ENCODE peak calls at places on chromosomes 3 and 15, in six cellular contexts. One of them, this sample, is unnamed.

GRCh38 chr3:155131104-155131503 is 51.0 kb downstream of the MME start:
- DNase-seq in H9: no peak
- DNase-seq in neural progenitor cell: no peak
- DNase-seq in PC-3: no peak
- DNase-seq in SK-N-SH: no peak
- DNase-seq in IMR-90: peak; percentile 92
- DNase-seq in this sample: no peak

GRCh38 chr15:80058044-80058443 is 1.4 kb upstream of the ZFAND6 start:
- DNase-seq in neural progenitor cell: no peak
- DNase-seq in IMR-90: no peak
- DNase-seq in H9: no peak
- DNase-seq in PC-3: no peak
- DNase-seq in SK-N-SH: no peak
- DNase-seq in this sample: no peak

GRCh38 chr15:72284781-72285180 is 12.4 kb upstream of the PARP6 start:
- DNase-seq in H9: no peak
- DNase-seq in neural progenitor cell: no peak
- DNase-seq in PC-3: no peak
- DNase-seq in SK-N-SH: no peak
- DNase-seq in IMR-90: peak; percentile 20
- DNase-seq in this sample: no peak

GRCh38 chr3:136787226-136787793 is 31.6 kb upstream of the SLC35G2 start:
- DNase-seq in PC-3: no peak
- DNase-seq in H9: no peak
- DNase-seq in IMR-90: peak; percentile 45
- DNase-seq in neural progenitor cell: no peak
- DNase-seq in SK-N-SH: no peak
- DNase-seq in this sample: no peak

GRCh38 chr15:75348563-75349350 is 1.9 kb downstream of the NEIL1 start:
- DNase-seq in SK-N-SH: peak; percentile 79
- DNase-seq in H9: peak; percentile 48
- DNase-seq in IMR-90: no peak
- DNase-seq in neural progenitor cell: peak; percentile 43
- DNase-seq in PC-3: no peak
- DNase-seq in this sample: peak; percentile 79

GRCh38 chr15:48190932-48191573 is 412 bp upstream of the CTXN2 start:
- DNase-seq in IMR-90: peak; percentile 72
- DNase-seq in SK-N-SH: peak; percentile 27
- DNase-seq in PC-3: peak; percentile 63
- DNase-seq in H9: peak; percentile 83
- DNase-seq in neural progenitor cell: peak; percentile 94
- DNase-seq in this sample: peak; percentile 90

GRCh38 chr3:64440498-64440897 is 215.2 kb upstream of the PRICKLE2 start:
- DNase-seq in PC-3: peak; percentile 53
- DNase-seq in H9: no peak
- DNase-seq in neural progenitor cell: no peak
- DNase-seq in IMR-90: peak; percentile 91
- DNase-seq in SK-N-SH: no peak
- DNase-seq in this sample: no peak

GRCh38 chr15:70679919-70680231 is 83.5 kb downstream of the UACA start:
- DNase-seq in PC-3: no peak
- DNase-seq in H9: no peak
- DNase-seq in SK-N-SH: no peak
- DNase-seq in neural progenitor cell: no peak
- DNase-seq in IMR-90: no peak
- DNase-seq in this sample: no peak

GRCh38 chr15:71443538-71443937 is 328.3 kb downstream of the THSD4 start:
- DNase-seq in PC-3: peak; percentile 73
- DNase-seq in SK-N-SH: peak; percentile 42
- DNase-seq in H9: peak; percentile 53
- DNase-seq in neural progenitor cell: peak; percentile 68
- DNase-seq in IMR-90: peak; percentile 51
- DNase-seq in this sample: no peak

GRCh38 chr15:77417642-77418041 is 2.3 kb downstream of the PEAK1 start:
- DNase-seq in IMR-90: peak; percentile 9
- DNase-seq in neural progenitor cell: no peak
- DNase-seq in SK-N-SH: no peak
- DNase-seq in H9: no peak
- DNase-seq in PC-3: peak; percentile 22
- DNase-seq in this sample: no peak
- H3K9ac ChIP-seq in IMR-90: peak overlapping the region; percentile 7
- H3K9ac ChIP-seq in neural progenitor cell: no peak overlapping the region
- H3K9ac ChIP-seq in SK-N-SH: peak overlapping the region; percentile 91
- H3K9ac ChIP-seq in H9: no peak overlapping the region
- H3K9ac ChIP-seq in PC-3: no peak overlapping the region
- H3K9ac ChIP-seq in this sample: no peak overlapping the region

DNA sequence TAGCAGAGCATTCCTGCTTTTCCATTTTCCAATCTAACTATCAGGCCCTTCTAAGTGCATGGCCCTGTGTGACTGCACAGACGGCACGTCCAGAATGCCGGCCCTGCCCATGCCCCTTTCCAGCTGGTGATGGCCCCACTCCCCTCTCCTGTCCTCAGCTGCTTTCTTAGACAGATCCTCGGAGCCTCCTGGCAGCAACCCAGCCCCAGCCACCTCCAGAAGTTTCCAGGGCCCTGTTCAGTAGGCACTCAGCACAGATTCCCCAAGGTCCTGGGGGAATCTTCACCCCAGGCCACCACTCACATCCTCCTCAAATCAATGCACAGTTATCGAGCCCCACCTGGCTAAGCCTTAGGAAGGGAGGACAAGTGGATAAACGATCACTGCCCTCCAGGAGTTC is 1.4 kb upstream of the CRABP1 start:
- DNase-seq in H9: no peak
- DNase-seq in PC-3: no peak
- DNase-seq in neural progenitor cell: no peak
- DNase-seq in SK-N-SH: no peak
- DNase-seq in IMR-90: no peak
- DNase-seq in this sample: peak; percentile 37
- TF ChIP-seq CTCF in H9: no peak
- TF ChIP-seq CTCF in PC-3: no peak
- TF ChIP-seq CTCF in neural progenitor cell: no peak
- TF ChIP-seq CTCF in SK-N-SH: no peak
- TF ChIP-seq CTCF in IMR-90: no peak
- TF ChIP-seq CTCF in this sample: no peak

GRCh38 chr15:77391372-77391951 is 28.4 kb downstream of the PEAK1 start:
- DNase-seq in neural progenitor cell: no peak
- DNase-seq in PC-3: no peak
- DNase-seq in IMR-90: no peak
- DNase-seq in SK-N-SH: no peak
- DNase-seq in H9: no peak
- DNase-seq in this sample: no peak

GRCh38 chr15:77392762-77393470 is 27.0 kb downstream of the PEAK1 start:
- DNase-seq in IMR-90: no peak
- DNase-seq in neural progenitor cell: no peak
- DNase-seq in H9: no peak
- DNase-seq in PC-3: no peak
- DNase-seq in SK-N-SH: no peak
- DNase-seq in this sample: peak; percentile 37

GRCh38 chr15:77396692-77397091 is 23.2 kb downstream of the PEAK1 start:
- DNase-seq in SK-N-SH: no peak
- DNase-seq in IMR-90: no peak
- DNase-seq in H9: no peak
- DNase-seq in neural progenitor cell: no peak
- DNase-seq in PC-3: no peak
- DNase-seq in this sample: no peak

GRCh38 chr15:77393471-77393840 is 26.4 kb downstream of the PEAK1 start:
- DNase-seq in IMR-90: peak; percentile 60
- DNase-seq in SK-N-SH: no peak
- DNase-seq in PC-3: no peak
- DNase-seq in neural progenitor cell: no peak
- DNase-seq in H9: no peak
- DNase-seq in this sample: no peak

GRCh38 chr15:77395013-77395774 is 24.7 kb downstream of the PEAK1 start:
- DNase-seq in H9: no peak
- DNase-seq in SK-N-SH: no peak
- DNase-seq in PC-3: no peak
- DNase-seq in IMR-90: no peak
- DNase-seq in neural progenitor cell: no peak
- DNase-seq in this sample: no peak
- H3K9me3 ChIP-seq in H9: no peaks in the 10 kb centered on the region
- H3K9me3 ChIP-seq in SK-N-SH: peaks cover 33% of the 10 kb centered on the region
- H3K9me3 ChIP-seq in PC-3: peaks cover 16% of the 10 kb centered on the region
- H3K9me3 ChIP-seq in IMR-90: peaks cover 6% of the 10 kb centered on the region
- H3K9me3 ChIP-seq in neural progenitor cell: peaks cover 15% of the 10 kb centered on the region
- H3K9me3 ChIP-seq in this sample: peaks cover 3% of the 10 kb centered on the region

GRCh38 chr3:120170223-120170622 is 76.0 kb upstream of the GSK3B start:
- DNase-seq in H9: no peak
- DNase-seq in neural progenitor cell: no peak
- DNase-seq in PC-3: peak; percentile 98
- DNase-seq in IMR-90: peak; percentile 85
- DNase-seq in SK-N-SH: no peak
- DNase-seq in this sample: no peak
- H3K9ac ChIP-seq in H9: no peak overlapping the region
- H3K9ac ChIP-seq in neural progenitor cell: no peak overlapping the region
- H3K9ac ChIP-seq in PC-3: peak overlapping the region; percentile 7
- H3K9ac ChIP-seq in IMR-90: no peak overlapping the region
- H3K9ac ChIP-seq in SK-N-SH: no peak overlapping the region
- H3K9ac ChIP-seq in this sample: no peak overlapping the region

GRCh38 chr3:50617096-50617791 is at the start of gene MAPKAPK3:
- DNase-seq in PC-3: peak; percentile 30
- DNase-seq in IMR-90: no peak
- DNase-seq in H9: no peak
- DNase-seq in neural progenitor cell: peak; percentile 75
- DNase-seq in SK-N-SH: no peak
- DNase-seq in this sample: peak; percentile 90
- TF ChIP-seq CTCF in PC-3: peak; percentile 11
- TF ChIP-seq CTCF in IMR-90: no peak
- TF ChIP-seq CTCF in H9: peak; percentile 19
- TF ChIP-seq CTCF in neural progenitor cell: peak; percentile 6
- TF ChIP-seq CTCF in SK-N-SH: no peak
- TF ChIP-seq CTCF in this sample: no peak

GRCh38 chr3:159257954-159258353 is 456.1 kb downstream of the MFSD1 start:
- DNase-seq in neural progenitor cell: no peak
- DNase-seq in IMR-90: no peak
- DNase-seq in PC-3: no peak
- DNase-seq in H9: no peak
- DNase-seq in SK-N-SH: no peak
- DNase-seq in this sample: no peak
- H3K9me3 ChIP-seq in neural progenitor cell: no peaks in the 10 kb centered on the region
- H3K9me3 ChIP-seq in IMR-90: no peaks in the 10 kb centered on the region
- H3K9me3 ChIP-seq in PC-3: no peaks in the 10 kb centered on the region
- H3K9me3 ChIP-seq in H9: no peaks in the 10 kb centered on the region
- H3K9me3 ChIP-seq in SK-N-SH: no peaks in the 10 kb centered on the region
- H3K9me3 ChIP-seq in this sample: peaks cover under 1% of the 10 kb centered on the region

GRCh38 chr3:16841906-16842709 is 42.6 kb upstream of the PLCL2 start:
- DNase-seq in PC-3: no peak
- DNase-seq in neural progenitor cell: no peak
- DNase-seq in H9: peak; percentile 47
- DNase-seq in IMR-90: no peak
- DNase-seq in SK-N-SH: no peak
- DNase-seq in this sample: peak; percentile 82

GRCh38 chr3:16842710-16843270 is 42.0 kb upstream of the PLCL2 start:
- DNase-seq in H9: no peak
- DNase-seq in neural progenitor cell: no peak
- DNase-seq in SK-N-SH: no peak
- DNase-seq in IMR-90: no peak
- DNase-seq in PC-3: peak; percentile 46
- DNase-seq in this sample: no peak

GRCh38 chr3:16840111-16840444 is 44.7 kb upstream of the PLCL2 start:
- DNase-seq in H9: no peak
- DNase-seq in SK-N-SH: no peak
- DNase-seq in PC-3: peak; percentile 49
- DNase-seq in neural progenitor cell: no peak
- DNase-seq in IMR-90: no peak
- DNase-seq in this sample: no peak

GRCh38 chr3:16839271-16840110 is 45.3 kb upstream of the PLCL2 start:
- DNase-seq in PC-3: no peak
- DNase-seq in IMR-90: no peak
- DNase-seq in H9: no peak
- DNase-seq in neural progenitor cell: peak; percentile 6
- DNase-seq in SK-N-SH: peak; percentile 18
- DNase-seq in this sample: no peak

GRCh38 chr3:16841354-16841753 is 43.4 kb upstream of the PLCL2 start:
- DNase-seq in H9: no peak
- DNase-seq in neural progenitor cell: no peak
- DNase-seq in IMR-90: no peak
- DNase-seq in SK-N-SH: no peak
- DNase-seq in PC-3: no peak
- DNase-seq in this sample: no peak
- H3K9ac ChIP-seq in H9: no peak overlapping the region
- H3K9ac ChIP-seq in neural progenitor cell: no peak overlapping the region
- H3K9ac ChIP-seq in IMR-90: no peak overlapping the region
- H3K9ac ChIP-seq in SK-N-SH: no peak overlapping the region
- H3K9ac ChIP-seq in PC-3: no peak overlapping the region
- H3K9ac ChIP-seq in this sample: no peak overlapping the region

DNA sequence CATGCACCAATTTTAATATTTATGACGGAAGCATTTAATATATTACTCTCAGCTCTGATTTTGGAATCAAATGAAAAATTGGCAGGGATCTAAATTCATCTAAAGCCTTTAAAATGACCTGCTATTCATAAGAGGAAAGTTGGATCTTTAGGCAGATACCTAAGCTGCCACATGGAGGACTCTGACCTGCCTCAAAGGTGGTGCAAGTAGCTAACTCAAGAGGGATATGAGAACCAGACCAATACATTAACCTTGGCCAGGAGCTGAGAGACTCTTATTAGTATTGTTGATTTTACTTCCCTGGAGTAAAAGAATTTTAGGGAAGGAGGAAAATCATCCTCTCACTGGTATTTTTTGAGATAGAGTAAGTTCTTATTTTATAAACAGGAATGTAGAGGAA is 17.7 kb downstream of the ZNF654 start:
- DNase-seq in PC-3: no peak
- DNase-seq in neural progenitor cell: no peak
- DNase-seq in H9: no peak
- DNase-seq in SK-N-SH: no peak
- DNase-seq in IMR-90: no peak
- DNase-seq in this sample: no peak
- TF ChIP-seq CTCF in PC-3: no peak
- TF ChIP-seq CTCF in neural progenitor cell: no peak
- TF ChIP-seq CTCF in H9: no peak
- TF ChIP-seq CTCF in SK-N-SH: no peak
- TF ChIP-seq CTCF in IMR-90: no peak
- TF ChIP-seq CTCF in this sample: no peak

This sample was measured in kidney.